ENCODE peak calls at places on chromosomes 2 and 18, in six cellular contexts. One of them, this sample, is unnamed.

GRCh38 chr2:17915099-17915498 is 36.6 kb downstream of the KCNS3 start:
- DNase-seq in dorsolateral prefrontal cortex: no peak
- DNase-seq in CD4-positive, alpha-beta T cell: no peak
- DNase-seq in IMR-90: no peak
- DNase-seq in astrocyte: no peak
- DNase-seq in AG04450: no peak
- DNase-seq in this sample: no peak

GRCh38 chr18:5398269-5398668 is 102.7 kb upstream of the ZBTB14 start:
- DNase-seq in dorsolateral prefrontal cortex: no peak
- DNase-seq in CD4-positive, alpha-beta T cell: no peak
- DNase-seq in IMR-90: no peak
- DNase-seq in astrocyte: no peak
- DNase-seq in AG04450: no peak
- DNase-seq in this sample: no peak

GRCh38 chr2:214587442-214587841 is 176.6 kb downstream of the VWC2L start:
- DNase-seq in dorsolateral prefrontal cortex: no peak
- DNase-seq in CD4-positive, alpha-beta T cell: no peak
- DNase-seq in IMR-90: no peak
- DNase-seq in astrocyte: no peak
- DNase-seq in AG04450: no peak
- DNase-seq in this sample: no peak

GRCh38 chr2:216693414-216694100 is 1.8 kb downstream of the IGFBP5 start:
- DNase-seq in dorsolateral prefrontal cortex: no peak
- DNase-seq in CD4-positive, alpha-beta T cell: no peak
- DNase-seq in IMR-90: no peak
- DNase-seq in astrocyte: no peak
- DNase-seq in AG04450: no peak
- DNase-seq in this sample: no peak

GRCh38 chr2:163733301-163733938 is 2.4 kb downstream of the FIGN start:
- DNase-seq in dorsolateral prefrontal cortex: no peak
- DNase-seq in CD4-positive, alpha-beta T cell: no peak
- DNase-seq in IMR-90: peak
- DNase-seq in astrocyte: no peak
- DNase-seq in AG04450: no peak
- DNase-seq in this sample: no peak

GRCh38 chr18:55839350-55839749 is 251.4 kb upstream of the TCF4 start:
- DNase-seq in dorsolateral prefrontal cortex: no peak
- DNase-seq in CD4-positive, alpha-beta T cell: no peak
- DNase-seq in IMR-90: peak
- DNase-seq in astrocyte: peak
- DNase-seq in AG04450: no peak
- DNase-seq in this sample: no peak

GRCh38 chr18:47561316-47561715 is 309.9 kb upstream of the SKOR2 start:
- DNase-seq in dorsolateral prefrontal cortex: no peak
- DNase-seq in CD4-positive, alpha-beta T cell: no peak
- DNase-seq in IMR-90: no peak
- DNase-seq in astrocyte: no peak
- DNase-seq in AG04450: no peak
- DNase-seq in this sample: no peak

GRCh38 chr2:133657591-133657990 is 89.3 kb upstream of the NCKAP5 start:
- DNase-seq in dorsolateral prefrontal cortex: no peak
- DNase-seq in CD4-positive, alpha-beta T cell: no peak
- DNase-seq in IMR-90: peak
- DNase-seq in astrocyte: peak
- DNase-seq in AG04450: no peak
- DNase-seq in this sample: no peak

GRCh38 chr18:60684843-60685513 is 312.4 kb upstream of the MC4R start:
- DNase-seq in dorsolateral prefrontal cortex: no peak
- DNase-seq in CD4-positive, alpha-beta T cell: no peak
- DNase-seq in IMR-90: peak
- DNase-seq in astrocyte: peak
- DNase-seq in AG04450: no peak
- DNase-seq in this sample: no peak

GRCh38 chr2:174573621-174574081 is 24.0 kb downstream of the WIPF1 start:
- DNase-seq in dorsolateral prefrontal cortex: no peak
- DNase-seq in CD4-positive, alpha-beta T cell: peak
- DNase-seq in IMR-90: no peak
- DNase-seq in astrocyte: no peak
- DNase-seq in AG04450: no peak
- DNase-seq in this sample: no peak

GRCh38 chr2:64363848-64364247 is 90.1 kb upstream of the LGALSL start:
- DNase-seq in dorsolateral prefrontal cortex: no peak
- DNase-seq in CD4-positive, alpha-beta T cell: no peak
- DNase-seq in IMR-90: no peak
- DNase-seq in astrocyte: no peak
- DNase-seq in AG04450: no peak
- DNase-seq in this sample: no peak

GRCh38 chr2:60450488-60450887 is 103.0 kb downstream of the BCL11A start:
- DNase-seq in dorsolateral prefrontal cortex: no peak
- DNase-seq in CD4-positive, alpha-beta T cell: no peak
- DNase-seq in IMR-90: no peak
- DNase-seq in astrocyte: no peak
- DNase-seq in AG04450: no peak
- DNase-seq in this sample: no peak

GRCh38 chr2:74414913-74415761 is 6.3 kb downstream of the C2orf81 start:
- DNase-seq in dorsolateral prefrontal cortex: peak
- DNase-seq in CD4-positive, alpha-beta T cell: no peak
- DNase-seq in IMR-90: no peak
- DNase-seq in astrocyte: no peak
- DNase-seq in AG04450: no peak
- DNase-seq in this sample: no peak

GRCh38 chr18:58025733-58026132 is 18.3 kb upstream of the NEDD4L start:
- DNase-seq in dorsolateral prefrontal cortex: no peak
- DNase-seq in CD4-positive, alpha-beta T cell: no peak
- DNase-seq in IMR-90: peak
- DNase-seq in astrocyte: peak
- DNase-seq in AG04450: no peak
- DNase-seq in this sample: no peak

GRCh38 chr2:106572541-106573148 is 85.5 kb downstream of the CD8B2 start:
- DNase-seq in dorsolateral prefrontal cortex: no peak
- DNase-seq in CD4-positive, alpha-beta T cell: no peak
- DNase-seq in IMR-90: no peak
- DNase-seq in astrocyte: no peak
- DNase-seq in AG04450: no peak
- DNase-seq in this sample: no peak

GRCh38 chr18:37230762-37231161 is 334.8 kb downstream of the CELF4 start:
- DNase-seq in dorsolateral prefrontal cortex: no peak
- DNase-seq in CD4-positive, alpha-beta T cell: no peak
- DNase-seq in IMR-90: no peak
- DNase-seq in astrocyte: no peak
- DNase-seq in AG04450: no peak
- DNase-seq in this sample: no peak

GRCh38 chr2:25615920-25616319 is 57.5 kb downstream of the DTNB start:
- DNase-seq in dorsolateral prefrontal cortex: no peak
- DNase-seq in CD4-positive, alpha-beta T cell: no peak
- DNase-seq in IMR-90: no peak
- DNase-seq in astrocyte: no peak
- DNase-seq in AG04450: no peak
- DNase-seq in this sample: no peak

GRCh38 chr2:157336137-157336721 is 10.6 kb upstream of the ERMN start:
- DNase-seq in dorsolateral prefrontal cortex: no peak
- DNase-seq in CD4-positive, alpha-beta T cell: peak
- DNase-seq in IMR-90: peak
- DNase-seq in astrocyte: no peak
- DNase-seq in AG04450: no peak
- DNase-seq in this sample: no peak

GRCh38 chr2:230866704-230867561 is 2.2 kb downstream of the ITM2C start:
- DNase-seq in dorsolateral prefrontal cortex: no peak
- DNase-seq in CD4-positive, alpha-beta T cell: peak
- DNase-seq in IMR-90: peak
- DNase-seq in astrocyte: no peak
- DNase-seq in AG04450: no peak
- DNase-seq in this sample: no peak

GRCh38 chr2:102313025-102313424 is 1.7 kb downstream of the IL1RL1 start:
- DNase-seq in dorsolateral prefrontal cortex: no peak
- DNase-seq in CD4-positive, alpha-beta T cell: no peak
- DNase-seq in IMR-90: peak
- DNase-seq in astrocyte: peak
- DNase-seq in AG04450: peak
- DNase-seq in this sample: peak

GRCh38 chr2:49288113-49288710 is 133.9 kb upstream of the FSHR start:
- DNase-seq in dorsolateral prefrontal cortex: no peak
- DNase-seq in CD4-positive, alpha-beta T cell: no peak
- DNase-seq in IMR-90: no peak
- DNase-seq in astrocyte: no peak
- DNase-seq in AG04450: no peak
- DNase-seq in this sample: no peak

GRCh38 chr18:59822612-59823275 is 77.1 kb upstream of the PMAIP1 start:
- DNase-seq in dorsolateral prefrontal cortex: no peak
- DNase-seq in CD4-positive, alpha-beta T cell: no peak
- DNase-seq in IMR-90: no peak
- DNase-seq in astrocyte: no peak
- DNase-seq in AG04450: no peak
- DNase-seq in this sample: no peak

GRCh38 chr2:80185091-80185490 is 119.5 kb downstream of the LRRTM1 start:
- DNase-seq in dorsolateral prefrontal cortex: no peak
- DNase-seq in CD4-positive, alpha-beta T cell: no peak
- DNase-seq in IMR-90: no peak
- DNase-seq in astrocyte: no peak
- DNase-seq in AG04450: no peak
- DNase-seq in this sample: no peak

DNA sequence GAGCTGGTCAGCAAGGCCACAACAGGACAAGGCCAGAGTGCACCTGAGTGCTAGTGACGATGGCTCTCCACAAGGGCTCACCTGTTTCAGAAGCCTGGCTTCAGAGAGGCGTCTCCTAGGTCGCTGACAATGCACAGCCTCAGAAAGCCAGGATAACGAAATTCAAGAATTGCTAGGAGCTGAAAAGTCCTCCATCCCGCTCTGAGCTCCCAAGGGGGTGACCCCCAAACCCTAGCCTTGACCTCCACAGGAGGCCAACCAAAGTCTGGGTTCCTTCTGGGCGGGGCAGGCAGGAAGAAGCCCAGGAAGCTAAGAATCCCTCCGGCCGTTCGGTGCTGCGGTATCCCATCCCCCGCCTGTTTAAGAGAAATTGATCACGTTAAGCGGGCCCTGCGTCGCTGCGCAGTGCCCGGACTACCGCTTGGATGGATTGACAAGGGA is 2.5 kb upstream of the OSR1 start:
- DNase-seq in dorsolateral prefrontal cortex: no peak
- DNase-seq in CD4-positive, alpha-beta T cell: no peak
- DNase-seq in IMR-90: no peak
- DNase-seq in astrocyte: no peak
- DNase-seq in AG04450: no peak
- DNase-seq in this sample: no peak
- H3K27ac ChIP-seq in dorsolateral prefrontal cortex: no peak
- H3K27ac ChIP-seq in CD4-positive, alpha-beta T cell: no peak
- H3K27ac ChIP-seq in IMR-90: no peak
- H3K27ac ChIP-seq in astrocyte: no peak
- H3K27ac ChIP-seq in AG04450: no peak
- H3K27ac ChIP-seq in this sample: no peak

DNA sequence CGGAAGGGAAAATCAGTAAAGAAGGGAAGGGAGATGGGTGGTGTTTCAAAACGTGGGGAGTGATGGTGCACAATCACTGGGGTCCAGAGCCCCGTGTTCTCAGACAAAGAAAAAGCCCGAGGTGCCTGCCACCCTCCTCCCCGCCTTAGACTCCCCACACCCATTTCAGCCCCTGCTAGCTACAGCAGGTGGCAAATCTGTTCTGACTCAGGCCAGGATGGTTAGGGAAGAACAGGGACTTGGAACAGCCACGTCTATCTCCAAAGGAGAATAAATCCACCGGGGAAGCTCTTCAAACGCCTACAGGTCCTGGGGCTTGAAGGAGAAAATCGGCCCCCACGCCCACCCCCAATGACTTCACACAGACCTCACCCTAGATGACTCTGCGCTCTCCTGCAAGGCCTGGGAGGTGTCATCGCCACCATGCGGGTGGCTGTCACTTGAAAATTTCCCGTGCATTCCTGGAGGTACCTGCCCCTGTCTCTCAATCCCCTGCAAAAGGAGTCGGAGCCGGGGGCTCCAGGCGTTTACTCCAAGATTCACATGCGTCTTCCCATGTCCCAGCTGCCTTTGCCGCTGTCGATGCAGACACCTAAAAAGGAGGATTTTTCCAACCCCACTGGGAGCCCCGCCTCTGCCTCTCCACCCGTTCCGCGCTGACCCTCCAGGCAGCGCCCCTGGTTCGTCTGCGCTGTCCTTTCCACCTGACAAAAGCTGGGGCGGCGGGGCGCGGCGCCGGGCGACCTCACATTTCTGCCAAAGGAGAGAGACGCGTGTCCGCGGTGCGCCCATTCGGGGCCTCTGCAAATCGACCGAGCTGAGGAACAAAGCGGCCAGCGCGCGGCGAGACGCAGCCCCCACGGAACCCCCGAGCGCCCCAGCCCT is 834 bp downstream of the REEP1 start:
- DNase-seq in dorsolateral prefrontal cortex: no peak
- DNase-seq in CD4-positive, alpha-beta T cell: no peak
- DNase-seq in IMR-90: no peak
- DNase-seq in astrocyte: no peak
- DNase-seq in AG04450: no peak
- DNase-seq in this sample: no peak
- H3K27ac ChIP-seq in dorsolateral prefrontal cortex: no peak
- H3K27ac ChIP-seq in CD4-positive, alpha-beta T cell: no peak
- H3K27ac ChIP-seq in IMR-90: no peak
- H3K27ac ChIP-seq in astrocyte: no peak
- H3K27ac ChIP-seq in AG04450: no peak
- H3K27ac ChIP-seq in this sample: no peak

GRCh38 chr2:32262105-32262504 is 2.6 kb downstream of the NLRC4 start:
- DNase-seq in dorsolateral prefrontal cortex: no peak
- DNase-seq in CD4-positive, alpha-beta T cell: no peak
- DNase-seq in IMR-90: no peak
- DNase-seq in astrocyte: no peak
- DNase-seq in AG04450: no peak
- DNase-seq in this sample: no peak

DNA sequence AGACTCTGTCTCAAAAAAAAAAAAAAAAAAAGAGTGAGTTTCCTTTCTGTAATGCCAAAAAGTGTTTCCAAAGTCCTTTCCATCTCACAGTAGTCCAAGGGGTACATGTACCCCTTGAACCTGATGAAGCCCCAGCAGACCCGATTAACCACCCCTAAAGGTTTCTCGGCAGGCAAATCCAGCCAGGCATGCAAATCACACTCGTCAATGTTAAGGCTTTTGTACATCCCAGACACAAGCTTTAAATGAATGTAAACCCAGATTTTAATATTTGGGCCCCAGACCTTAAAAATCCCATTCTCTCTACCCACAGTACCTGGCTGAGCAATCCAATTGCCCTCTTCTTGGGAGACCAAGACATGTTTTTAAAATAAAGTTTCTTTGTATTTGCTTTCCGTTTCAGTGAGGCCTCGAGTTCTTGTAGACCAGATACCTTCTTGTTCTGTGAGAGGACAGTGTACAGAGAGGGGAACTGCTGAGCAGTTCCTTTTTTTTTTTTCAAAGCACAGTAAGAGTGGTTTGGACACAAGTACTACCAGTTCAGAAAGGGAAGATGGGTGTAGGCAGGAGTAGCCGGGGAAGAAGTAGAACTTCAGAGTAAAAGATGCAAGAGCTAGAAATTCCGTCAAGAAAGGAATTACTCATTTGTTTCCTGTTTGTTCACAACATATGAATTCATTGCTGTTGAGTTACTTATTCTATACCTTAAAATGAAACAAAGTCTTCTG is at the start of gene NLRC4:
- DNase-seq in dorsolateral prefrontal cortex: no peak
- DNase-seq in CD4-positive, alpha-beta T cell: no peak
- DNase-seq in IMR-90: no peak
- DNase-seq in astrocyte: no peak
- DNase-seq in AG04450: no peak
- DNase-seq in this sample: no peak
- H3K27ac ChIP-seq in dorsolateral prefrontal cortex: peak
- H3K27ac ChIP-seq in CD4-positive, alpha-beta T cell: no peak
- H3K27ac ChIP-seq in IMR-90: no peak
- H3K27ac ChIP-seq in astrocyte: no peak
- H3K27ac ChIP-seq in AG04450: no peak
- H3K27ac ChIP-seq in this sample: peak

GRCh38 chr18:3597159-3597977 is 147.4 kb downstream of the TGIF1 start:
- DNase-seq in dorsolateral prefrontal cortex: no peak
- DNase-seq in CD4-positive, alpha-beta T cell: no peak
- DNase-seq in IMR-90: peak
- DNase-seq in astrocyte: no peak
- DNase-seq in AG04450: no peak
- DNase-seq in this sample: no peak
- H3K27ac ChIP-seq in dorsolateral prefrontal cortex: peak
- H3K27ac ChIP-seq in CD4-positive, alpha-beta T cell: peak
- H3K27ac ChIP-seq in IMR-90: peak
- H3K27ac ChIP-seq in astrocyte: peak
- H3K27ac ChIP-seq in AG04450: peak
- H3K27ac ChIP-seq in this sample: peak

This sample was measured in epithelial cell of prostate.